ENCODE peak calls at places on chromosomes 7 and 10, in six cellular contexts. One of them, this sample, is unnamed.
A peak's percentile ranks its signal among the peaks of the same experiment; 100 is the strongest.

GRCh38 chr10:51642591-51642990 is 56.8 kb downstream of the CSTF2T start:
- ATAC-seq in A549: no peak
- ATAC-seq in HepG2: no peak
- ATAC-seq in GM12878: no peak
- ATAC-seq in K562: no peak
- ATAC-seq in upper lobe of left lung: no peak
- ATAC-seq in this sample: no peak

GRCh38 chr7:106840342-106840741 is 24.7 kb upstream of the PIK3CG start:
- ATAC-seq in A549: no peak
- ATAC-seq in HepG2: no peak
- ATAC-seq in GM12878: no peak
- ATAC-seq in K562: no peak
- ATAC-seq in upper lobe of left lung: no peak
- ATAC-seq in this sample: no peak

GRCh38 chr7:105408791-105409410 is 20.2 kb upstream of the SRPK2 start:
- ATAC-seq in A549: no peak
- ATAC-seq in HepG2: no peak
- ATAC-seq in GM12878: no peak
- ATAC-seq in K562: no peak
- ATAC-seq in upper lobe of left lung: no peak
- ATAC-seq in this sample: no peak

GRCh38 chr7:94351703-94352102 is 43.0 kb upstream of the COL1A2 start:
- ATAC-seq in A549: no peak
- ATAC-seq in HepG2: no peak
- ATAC-seq in GM12878: peak; percentile 35
- ATAC-seq in K562: no peak
- ATAC-seq in upper lobe of left lung: no peak
- ATAC-seq in this sample: no peak

GRCh38 chr7:19117870-19118608 is 603 bp upstream of the TWIST1 start:
- ATAC-seq in A549: peak; percentile 8
- ATAC-seq in HepG2: no peak
- ATAC-seq in GM12878: peak; percentile 16
- ATAC-seq in K562: no peak
- ATAC-seq in upper lobe of left lung: no peak
- ATAC-seq in this sample: peak; percentile 20

GRCh38 chr7:151390594-151391357 is 19.1 kb downstream of the WDR86 start:
- ATAC-seq in A549: no peak
- ATAC-seq in HepG2: no peak
- ATAC-seq in GM12878: no peak
- ATAC-seq in K562: peak; percentile 31
- ATAC-seq in upper lobe of left lung: no peak
- ATAC-seq in this sample: no peak

GRCh38 chr7:37440738-37441404 is 7.8 kb downstream of the ELMO1 start:
- ATAC-seq in A549: no peak
- ATAC-seq in HepG2: no peak
- ATAC-seq in GM12878: no peak
- ATAC-seq in K562: no peak
- ATAC-seq in upper lobe of left lung: peak; percentile 60
- ATAC-seq in this sample: peak; percentile 36

GRCh38 chr7:92460109-92460508 is 12.8 kb downstream of the GATAD1 start:
- ATAC-seq in A549: no peak
- ATAC-seq in HepG2: no peak
- ATAC-seq in GM12878: no peak
- ATAC-seq in K562: no peak
- ATAC-seq in upper lobe of left lung: no peak
- ATAC-seq in this sample: no peak

GRCh38 chr10:88095291-88095721 is 231.9 kb downstream of the PTEN start:
- ATAC-seq in A549: no peak
- ATAC-seq in HepG2: no peak
- ATAC-seq in GM12878: no peak
- ATAC-seq in K562: no peak
- ATAC-seq in upper lobe of left lung: no peak
- ATAC-seq in this sample: no peak

GRCh38 chr10:72509206-72509799 is 116.6 kb downstream of the MICU1 start:
- ATAC-seq in A549: no peak
- ATAC-seq in HepG2: no peak
- ATAC-seq in GM12878: no peak
- ATAC-seq in K562: no peak
- ATAC-seq in upper lobe of left lung: no peak
- ATAC-seq in this sample: no peak

GRCh38 chr7:79282051-79282694 is 171.3 kb downstream of the MAGI2 start:
- ATAC-seq in A549: peak; percentile 87
- ATAC-seq in HepG2: no peak
- ATAC-seq in GM12878: no peak
- ATAC-seq in K562: no peak
- ATAC-seq in upper lobe of left lung: no peak
- ATAC-seq in this sample: peak; percentile 48

GRCh38 chr7:24143547-24143946 is 140.4 kb upstream of the NPY start:
- ATAC-seq in A549: no peak
- ATAC-seq in HepG2: no peak
- ATAC-seq in GM12878: no peak
- ATAC-seq in K562: no peak
- ATAC-seq in upper lobe of left lung: peak; percentile 34
- ATAC-seq in this sample: no peak

GRCh38 chr7:7746419-7746818 is 28.0 kb upstream of the RPA3 start:
- ATAC-seq in A549: no peak
- ATAC-seq in HepG2: no peak
- ATAC-seq in GM12878: no peak
- ATAC-seq in K562: no peak
- ATAC-seq in upper lobe of left lung: no peak
- ATAC-seq in this sample: no peak

GRCh38 chr7:30168800-30169584 is 34.2 kb downstream of the MTURN start:
- ATAC-seq in A549: peak; percentile 55
- ATAC-seq in HepG2: no peak
- ATAC-seq in GM12878: no peak
- ATAC-seq in K562: no peak
- ATAC-seq in upper lobe of left lung: no peak
- ATAC-seq in this sample: peak; percentile 21

GRCh38 chr10:92822060-92822634 is 26.2 kb upstream of the EXOC6 start:
- ATAC-seq in A549: peak; percentile 97
- ATAC-seq in HepG2: no peak
- ATAC-seq in GM12878: peak; percentile 66
- ATAC-seq in K562: peak; percentile 86
- ATAC-seq in upper lobe of left lung: no peak
- ATAC-seq in this sample: peak; percentile 53

GRCh38 chr7:33044986-33045385 is 17.6 kb downstream of the NT5C3A start:
- ATAC-seq in A549: no peak
- ATAC-seq in HepG2: no peak
- ATAC-seq in GM12878: peak; percentile 34
- ATAC-seq in K562: no peak
- ATAC-seq in upper lobe of left lung: no peak
- ATAC-seq in this sample: no peak

GRCh38 chr7:142376356-142376997 is 118.6 kb upstream of the PRSS58 start:
- ATAC-seq in A549: peak; percentile 25
- ATAC-seq in HepG2: no peak
- ATAC-seq in GM12878: no peak
- ATAC-seq in K562: peak; percentile 21
- ATAC-seq in upper lobe of left lung: peak; percentile 11
- ATAC-seq in this sample: no peak

GRCh38 chr7:106064836-106065559 is 47.1 kb downstream of the SYPL1 start:
- ATAC-seq in A549: peak; percentile 97
- ATAC-seq in HepG2: peak; percentile 96
- ATAC-seq in GM12878: no peak
- ATAC-seq in K562: peak; percentile 76
- ATAC-seq in upper lobe of left lung: peak; percentile 78
- ATAC-seq in this sample: peak; percentile 96

GRCh38 chr7:44963526-44964290 is 15.1 kb downstream of the MYO1G start:
- ATAC-seq in A549: no peak
- ATAC-seq in HepG2: no peak
- ATAC-seq in GM12878: no peak
- ATAC-seq in K562: no peak
- ATAC-seq in upper lobe of left lung: no peak
- ATAC-seq in this sample: no peak

GRCh38 chr7:149767068-149767467 is 6.3 kb downstream of the ZNF467 start:
- ATAC-seq in A549: no peak
- ATAC-seq in HepG2: no peak
- ATAC-seq in GM12878: no peak
- ATAC-seq in K562: no peak
- ATAC-seq in upper lobe of left lung: no peak
- ATAC-seq in this sample: no peak

GRCh38 chr10:70418229-70418628 is 14.3 kb downstream of the EIF4EBP2 start:
- ATAC-seq in A549: peak; percentile 56
- ATAC-seq in HepG2: peak; percentile 54
- ATAC-seq in GM12878: no peak
- ATAC-seq in K562: peak; percentile 54
- ATAC-seq in upper lobe of left lung: no peak
- ATAC-seq in this sample: peak; percentile 50

GRCh38 chr7:121041516-121042148 is 53.1 kb downstream of the CPED1 start:
- ATAC-seq in A549: no peak
- ATAC-seq in HepG2: no peak
- ATAC-seq in GM12878: no peak
- ATAC-seq in K562: peak; percentile 1
- ATAC-seq in upper lobe of left lung: no peak
- ATAC-seq in this sample: no peak

GRCh38 chr7:121039994-121040393 is 51.5 kb downstream of the CPED1 start:
- ATAC-seq in A549: no peak
- ATAC-seq in HepG2: no peak
- ATAC-seq in GM12878: no peak
- ATAC-seq in K562: peak; percentile 1
- ATAC-seq in upper lobe of left lung: no peak
- ATAC-seq in this sample: no peak

GRCh38 chr7:121037828-121038716 is 49.6 kb downstream of the CPED1 start:
- ATAC-seq in A549: no peak
- ATAC-seq in HepG2: no peak
- ATAC-seq in GM12878: no peak
- ATAC-seq in K562: no peak
- ATAC-seq in upper lobe of left lung: no peak
- ATAC-seq in this sample: no peak

GRCh38 chr7:121038717-121039509 is 50.4 kb downstream of the CPED1 start:
- ATAC-seq in A549: no peak
- ATAC-seq in HepG2: no peak
- ATAC-seq in GM12878: no peak
- ATAC-seq in K562: peak; percentile 78
- ATAC-seq in upper lobe of left lung: no peak
- ATAC-seq in this sample: no peak

DNA sequence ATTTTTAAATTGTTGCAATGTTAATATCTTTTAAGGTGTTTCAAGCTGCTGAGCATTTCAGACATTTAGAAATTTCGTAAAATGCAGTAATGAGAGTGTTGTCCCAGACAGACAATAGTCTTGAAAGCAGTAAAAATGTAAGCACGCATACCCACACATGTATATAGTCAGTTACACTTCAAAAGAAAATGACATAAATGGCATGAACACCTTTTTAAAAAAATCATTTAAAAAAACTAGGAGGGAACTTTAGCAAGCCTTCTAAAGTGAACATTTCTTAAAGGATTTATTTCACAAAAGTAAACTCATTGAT is 51.0 kb downstream of the CPED1 start:
- ATAC-seq in A549: no peak
- ATAC-seq in HepG2: no peak
- ATAC-seq in GM12878: no peak
- ATAC-seq in K562: peak; percentile 2
- ATAC-seq in upper lobe of left lung: no peak
- ATAC-seq in this sample: no peak
- TF ChIP-seq CTCF in A549: no peak
- TF ChIP-seq CTCF in HepG2: no peak
- TF ChIP-seq CTCF in GM12878: no peak
- TF ChIP-seq CTCF in K562: no peak
- TF ChIP-seq CTCF in upper lobe of left lung: no peak
- TF ChIP-seq CTCF in this sample: no peak

DNA sequence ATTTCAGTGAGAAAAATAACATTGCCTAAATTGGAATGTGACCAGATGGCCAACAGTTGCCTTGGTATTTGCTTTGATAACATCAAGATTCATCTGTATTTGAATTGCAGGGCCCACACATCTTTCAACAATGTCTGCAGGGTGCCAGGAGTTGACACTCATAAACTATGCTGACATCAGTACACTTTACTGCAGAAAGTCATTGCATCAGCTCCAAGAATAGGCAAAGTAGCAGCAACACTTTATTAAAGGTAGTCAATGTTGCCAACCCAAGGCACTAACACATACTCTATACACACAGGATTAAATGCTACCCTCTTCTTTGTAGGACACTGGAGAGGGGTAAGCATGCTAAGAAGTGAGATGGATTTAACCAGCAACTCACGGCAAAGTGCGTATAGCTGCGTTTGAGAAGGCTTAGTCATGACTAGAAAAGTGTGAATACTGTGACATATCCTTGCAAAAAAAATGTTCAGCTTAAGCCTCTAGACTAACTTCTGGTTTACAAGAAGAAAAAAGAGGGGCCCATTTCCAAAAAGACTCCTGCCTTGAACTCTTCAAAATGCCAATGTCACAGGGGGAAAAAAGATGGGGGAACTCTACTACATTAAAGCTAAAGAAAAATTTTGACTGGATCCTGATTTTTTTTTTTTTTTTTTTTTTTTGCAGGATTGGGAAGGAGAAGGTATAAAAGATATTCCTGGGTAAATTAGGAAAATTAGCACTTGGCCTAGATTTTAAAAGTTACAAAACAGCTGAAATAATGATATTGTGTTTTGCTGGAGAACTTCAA is 2.2 kb downstream of the BBIP1 start:
- ATAC-seq in A549: no peak
- ATAC-seq in HepG2: no peak
- ATAC-seq in GM12878: no peak
- ATAC-seq in K562: no peak
- ATAC-seq in upper lobe of left lung: no peak
- ATAC-seq in this sample: no peak
- TF ChIP-seq EP300 in A549: peak; percentile 16
- TF ChIP-seq EP300 in HepG2: no peak
- TF ChIP-seq EP300 in GM12878: no peak
- TF ChIP-seq EP300 in K562: no peak
- TF ChIP-seq EP300 in upper lobe of left lung: no peak
- TF ChIP-seq EP300 in this sample: no peak

GRCh38 chr10:98328163-98328562 is 60.2 kb upstream of the LOXL4 start:
- ATAC-seq in A549: no peak
- ATAC-seq in HepG2: no peak
- ATAC-seq in GM12878: no peak
- ATAC-seq in K562: no peak
- ATAC-seq in upper lobe of left lung: no peak
- ATAC-seq in this sample: no peak

GRCh38 chr10:98328640-98329039 is 60.6 kb upstream of the LOXL4 start:
- ATAC-seq in A549: no peak
- ATAC-seq in HepG2: no peak
- ATAC-seq in GM12878: no peak
- ATAC-seq in K562: no peak
- ATAC-seq in upper lobe of left lung: no peak
- ATAC-seq in this sample: no peak

GRCh38 chr10:98326621-98327027 is 58.6 kb upstream of the LOXL4 start:
- ATAC-seq in A549: no peak
- ATAC-seq in HepG2: peak; percentile 19
- ATAC-seq in GM12878: no peak
- ATAC-seq in K562: no peak
- ATAC-seq in upper lobe of left lung: no peak
- ATAC-seq in this sample: no peak

GRCh38 chr10:98332623-98333269 is 64.8 kb upstream of the LOXL4 start:
- ATAC-seq in A549: peak; percentile 53
- ATAC-seq in HepG2: peak; percentile 83
- ATAC-seq in GM12878: no peak
- ATAC-seq in K562: no peak
- ATAC-seq in upper lobe of left lung: no peak
- ATAC-seq in this sample: no peak

GRCh38 chr10:98331888-98332287 is 63.9 kb upstream of the LOXL4 start:
- ATAC-seq in A549: peak; percentile 47
- ATAC-seq in HepG2: peak; percentile 46
- ATAC-seq in GM12878: peak; percentile 82
- ATAC-seq in K562: peak; percentile 53
- ATAC-seq in upper lobe of left lung: no peak
- ATAC-seq in this sample: no peak
- TF ChIP-seq CTCF in A549: peak; percentile 37
- TF ChIP-seq CTCF in HepG2: peak; percentile 54
- TF ChIP-seq CTCF in GM12878: peak; percentile 41
- TF ChIP-seq CTCF in K562: peak; percentile 54
- TF ChIP-seq CTCF in upper lobe of left lung: peak; percentile 34
- TF ChIP-seq CTCF in this sample: no peak

GRCh38 chr10:53111529-53111928 is 338.9 kb upstream of the MBL2 start:
- ATAC-seq in A549: no peak
- ATAC-seq in HepG2: peak; percentile 90
- ATAC-seq in GM12878: peak; percentile 64
- ATAC-seq in K562: no peak
- ATAC-seq in upper lobe of left lung: no peak
- ATAC-seq in this sample: no peak
- TF ChIP-seq EP300 in A549: no peak
- TF ChIP-seq EP300 in HepG2: no peak
- TF ChIP-seq EP300 in GM12878: no peak
- TF ChIP-seq EP300 in K562: no peak
- TF ChIP-seq EP300 in upper lobe of left lung: no peak
- TF ChIP-seq EP300 in this sample: no peak

This sample was measured in gastroesophageal sphincter.